ENCODE peak calls at places on chromosomes 11 and 22, in nine cellular contexts. J is H9, U is endothelial cell of umbilical vein, P is right lobe of liver, B is sigmoid colon, W is IMR-90, C is neural progenitor cell, N is Peyer's patch, F is lower lobe of right lung. D is an unnamed sample.

GRCh38 chr11:44596541-44597276 is 31.2 kb downstream of the CD82 start:
- DNase-seq in J (no peak), U (no peak), P (no peak), B (no peak), W (no peak), C (no peak), N (no peak), F (no peak), D (no peak)

GRCh38 chr11:74487875-74488274 is 5.6 kb downstream of the LIPT2 start:
- DNase-seq in J (peak), U (no peak), P (no peak), B (no peak), W (no peak), C (peak), N (no peak), F (no peak), D (no peak)

GRCh38 chr11:15119826-15120225 is 5.1 kb downstream of the INSC start:
- DNase-seq in J (no peak), U (no peak), P (no peak), B (no peak), W (no peak), C (no peak), N (no peak), F (no peak), D (no peak)

GRCh38 chr22:49965291-49966040 is 4.9 kb downstream of the PIM3 start:
- DNase-seq in J (peak), U (no peak), P (peak), B (peak), W (no peak), C (peak), N (peak), F (peak), D (peak)

GRCh38 chr22:29310863-29311339 is 4.5 kb downstream of the GAS2L1 start:
- DNase-seq in J (peak), U (peak), P (peak), B (peak), W (peak), C (peak), N (peak), F (peak), D (peak)

GRCh38 chr11:48003926-48004325 is 23.6 kb downstream of the PTPRJ start:
- DNase-seq in J (no peak), U (no peak), P (no peak), B (no peak), W (no peak), C (no peak), N (no peak), F (no peak), D (no peak)

GRCh38 chr22:30182365-30182764 is 64.2 kb downstream of the LIF start:
- DNase-seq in J (no peak), U (peak), P (no peak), B (no peak), W (peak), C (no peak), N (no peak), F (no peak), D (no peak)

GRCh38 chr22:23744485-23744884 is 6.4 kb downstream of the ZNF70 start:
- DNase-seq in J (no peak), U (no peak), P (no peak), B (no peak), W (no peak), C (no peak), N (no peak), F (no peak), D (no peak)

GRCh38 chr22:45537734-45538181 is 35.1 kb downstream of the FBLN1 start:
- DNase-seq in J (no peak), U (no peak), P (no peak), B (peak), W (peak), C (no peak), N (no peak), F (no peak), D (no peak)

GRCh38 chr11:107198490-107199007 is 180.3 kb upstream of the GUCY1A2 start:
- DNase-seq in J (no peak), U (no peak), P (no peak), B (no peak), W (no peak), C (no peak), N (no peak), F (no peak), D (no peak)

GRCh38 chr22:48825802-48826520 is 1001.7 kb downstream of the BRD1 start:
- DNase-seq in J (no peak), U (no peak), P (no peak), B (no peak), W (no peak), C (no peak), N (peak), F (no peak), D (peak)

GRCh38 chr11:111735262-111736116 is 30.7 kb downstream of the PPP2R1B start:
- DNase-seq in J (no peak), U (peak), P (peak), B (peak), W (peak), C (no peak), N (no peak), F (no peak), D (no peak)

GRCh38 chr11:64266339-64266738 is 15.0 kb downstream of the PLCB3 start:
- DNase-seq in J (no peak), U (no peak), P (no peak), B (no peak), W (no peak), C (no peak), N (no peak), F (no peak), D (no peak)

GRCh38 chr11:45577755-45578154 is 87.7 kb downstream of the CHST1 start:
- DNase-seq in J (no peak), U (no peak), P (no peak), B (no peak), W (no peak), C (peak), N (no peak), F (no peak), D (peak)

GRCh38 chr11:101126551-101127347 is 2.9 kb downstream of the PGR start:
- DNase-seq in J (peak), U (peak), P (peak), B (no peak), W (no peak), C (peak), N (no peak), F (no peak), D (no peak)

DNA sequence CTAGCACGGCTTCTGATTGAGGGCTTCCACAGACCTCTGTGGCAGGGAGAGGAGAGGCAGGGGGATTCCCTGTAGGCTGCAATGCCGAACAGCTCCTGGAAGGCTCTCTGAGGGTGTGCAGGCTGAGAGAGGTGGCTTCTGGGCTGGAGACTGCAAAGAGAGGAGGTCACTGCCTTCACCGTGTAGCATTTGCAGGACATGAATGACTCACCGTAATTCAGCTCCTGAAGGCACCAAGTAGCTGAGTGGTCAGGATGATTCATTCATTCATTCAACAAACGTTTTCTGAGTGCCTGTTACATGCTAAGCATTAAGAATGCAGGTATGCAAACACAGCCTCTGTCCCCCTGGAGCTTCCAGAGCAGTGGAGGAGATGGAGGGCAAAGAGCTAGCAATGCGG is 18.0 kb upstream of the EIF3D start:
- DNase-seq in J (no peak), U (peak), P (no peak), B (no peak), W (peak), C (no peak), N (no peak), F (no peak), D (peak)
- TF ChIP-seq CTCF in J (no peak), U (no peak), P (no peak), B (no peak), W (no peak), C (no peak), N (no peak), F (no peak), D (no peak)

DNA sequence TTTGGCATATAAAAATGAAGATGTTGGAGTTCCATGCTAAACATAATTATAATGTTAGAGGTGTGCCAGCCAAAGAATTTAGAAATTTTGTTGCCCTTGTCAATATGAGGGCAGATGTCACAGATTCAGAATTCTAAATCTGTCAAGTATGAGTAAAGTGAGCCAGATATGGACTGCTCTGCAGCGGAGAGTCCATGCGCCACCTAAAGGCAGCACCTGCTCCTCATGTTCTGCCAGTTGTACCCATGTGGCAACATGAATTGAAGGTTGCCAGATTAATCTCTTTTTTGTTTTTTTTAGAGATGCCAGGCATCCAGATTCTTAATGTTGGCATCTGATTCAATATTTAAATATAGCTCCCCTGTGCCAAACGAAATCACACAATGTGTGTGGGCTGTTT is 678.6 kb upstream of the ANO5 start:
- DNase-seq in J (peak), U (no peak), P (peak), B (no peak), W (no peak), C (peak), N (no peak), F (no peak), D (no peak)
- TF ChIP-seq CTCF in J (peak), U (no peak), P (no peak), B (no peak), W (no peak), C (peak), N (peak), F (no peak), D (peak)

GRCh38 chr11:59756496-59756840 is 1.3 kb downstream of the STX3 start:
- DNase-seq in J (no peak), U (peak), P (no peak), B (no peak), W (no peak), C (no peak), N (no peak), F (no peak), D (no peak)

GRCh38 chr11:59754494-59754858 is 700 bp upstream of the STX3 start:
- DNase-seq in J (no peak), U (no peak), P (no peak), B (no peak), W (peak), C (peak), N (peak), F (peak), D (no peak)

GRCh38 chr11:59756845-59757244 is 1.7 kb downstream of the STX3 start:
- DNase-seq in J (peak), U (no peak), P (no peak), B (peak), W (peak), C (no peak), N (peak), F (peak), D (no peak)

GRCh38 chr11:59754859-59755700 is at the start of gene STX3:
- DNase-seq in J (peak), U (peak), P (peak), B (peak), W (peak), C (peak), N (peak), F (peak), D (peak)

DNA sequence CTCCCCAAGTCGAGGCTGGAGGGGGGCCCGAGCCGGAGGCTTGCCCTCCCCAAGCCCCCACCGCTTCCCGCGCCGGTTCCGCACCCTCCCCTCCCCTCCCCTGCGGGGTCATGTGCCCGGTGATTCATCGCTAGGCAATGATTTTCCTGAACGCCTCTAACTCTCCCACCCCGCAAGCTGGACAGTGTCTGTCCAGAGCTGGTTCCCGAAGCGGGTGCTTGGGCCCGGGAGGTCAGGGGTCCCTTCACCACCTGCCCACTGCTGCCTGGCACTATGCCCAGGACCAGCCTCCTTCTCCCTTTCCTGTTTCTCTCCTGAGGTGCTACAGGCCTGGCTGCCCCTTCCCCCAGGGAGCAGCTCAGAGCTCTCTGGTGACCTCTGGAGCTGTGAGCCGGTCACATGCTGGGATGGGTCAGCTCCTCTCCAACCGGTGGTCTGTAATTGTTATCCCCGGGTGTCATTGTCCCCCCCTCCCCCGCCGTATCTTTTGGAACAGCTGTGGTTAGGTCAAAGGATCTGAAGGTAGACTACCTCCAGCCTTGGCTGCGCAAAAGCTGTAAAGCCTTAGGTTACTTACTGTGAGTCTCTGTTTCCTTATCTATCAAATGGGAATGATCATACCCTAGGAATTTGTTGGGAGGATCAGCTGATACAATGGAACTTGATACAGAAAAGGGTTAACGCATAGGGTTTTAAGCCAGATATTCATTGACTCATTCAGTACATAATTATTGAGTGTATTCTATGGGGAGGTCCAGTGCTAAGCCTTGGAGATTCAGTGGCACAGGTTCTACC is 722 bp downstream of the STX3 start:
- DNase-seq in J (peak), U (peak), P (peak), B (peak), W (peak), C (peak), N (peak), F (peak), D (no peak)
- TF ChIP-seq CTCF in J (peak), U (no peak), P (no peak), B (no peak), W (no peak), C (no peak), N (no peak), F (no peak), D (no peak)

GRCh38 chr11:105665281-105665680 is 55.4 kb downstream of the GRIA4 start:
- DNase-seq in J (no peak), U (no peak), P (no peak), B (no peak), W (no peak), C (no peak), N (no peak), F (no peak), D (no peak)

GRCh38 chr11:105673089-105673488 is 63.2 kb downstream of the GRIA4 start:
- DNase-seq in J (peak), U (peak), P (no peak), B (no peak), W (peak), C (peak), N (no peak), F (no peak), D (no peak)

GRCh38 chr11:105667441-105667840 is 57.6 kb downstream of the GRIA4 start:
- DNase-seq in J (no peak), U (no peak), P (no peak), B (no peak), W (no peak), C (no peak), N (no peak), F (no peak), D (no peak)

GRCh38 chr11:105670811-105671210 is 60.9 kb downstream of the GRIA4 start:
- DNase-seq in J (no peak), U (no peak), P (no peak), B (no peak), W (peak), C (no peak), N (no peak), F (no peak), D (no peak)
- TF ChIP-seq CTCF in J (no peak), U (no peak), P (no peak), B (no peak), W (no peak), C (no peak), N (no peak), F (no peak), D (no peak)

DNA sequence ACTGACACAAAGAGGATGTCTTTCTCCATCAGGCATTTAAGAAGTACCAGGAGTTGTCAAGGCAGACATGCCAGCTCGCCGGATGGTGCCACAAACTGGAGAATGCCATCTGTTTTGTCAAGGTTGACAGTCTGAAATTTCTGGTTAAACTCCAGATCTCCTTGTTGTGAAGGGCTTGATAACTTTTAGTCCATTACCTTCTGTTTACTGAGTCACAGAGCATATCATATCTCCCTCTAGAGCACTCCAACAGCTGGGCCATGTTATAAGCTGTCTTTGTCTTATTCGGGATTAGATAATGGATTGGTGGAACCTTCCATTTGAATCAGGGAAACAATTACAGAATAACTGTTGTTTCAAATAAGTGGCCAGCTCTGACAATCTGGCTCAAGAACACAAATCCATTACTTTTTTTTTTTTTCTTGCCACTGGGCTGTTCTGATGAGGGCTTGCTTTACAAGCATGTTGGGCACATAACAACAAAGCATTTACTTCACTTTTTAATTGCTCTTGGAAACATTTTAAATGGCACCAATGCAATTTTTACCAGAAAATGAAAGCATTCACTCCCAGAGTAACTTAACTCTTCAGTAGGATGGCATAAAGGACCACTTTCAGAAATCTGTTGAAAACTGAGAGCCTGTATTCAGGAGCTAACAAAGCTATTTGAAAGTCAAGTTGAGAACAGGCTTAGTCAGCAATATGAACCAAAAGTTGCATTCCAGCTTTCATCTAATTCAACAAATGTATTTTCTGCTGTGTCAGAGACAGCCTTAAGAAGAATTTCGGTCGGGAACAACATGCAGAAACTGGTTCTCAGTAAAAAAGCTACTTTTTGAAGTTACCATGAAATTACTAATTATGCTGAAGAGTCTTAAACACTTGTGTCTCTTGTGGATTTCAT is 227.6 kb upstream of the PITPNB start:
- DNase-seq in J (no peak), U (no peak), P (no peak), B (no peak), W (no peak), C (no peak), N (no peak), F (no peak), D (no peak)
- TF ChIP-seq CTCF in J (no peak), U (no peak), P (no peak), B (no peak), W (no peak), C (no peak), N (no peak), F (no peak), D (no peak)

GRCh38 chr22:46674367-46674781 is 54.2 kb downstream of the GRAMD4 start:
- DNase-seq in J (no peak), U (peak), P (no peak), B (peak), W (no peak), C (no peak), N (no peak), F (peak), D (no peak)
- TF ChIP-seq CTCF in J (no peak), U (no peak), P (no peak), B (no peak), W (no peak), C (no peak), N (no peak), F (no peak), D (no peak)

GRCh38 chr11:121552160-121552559 is 99.4 kb upstream of the SORL1-AS1 start:
- DNase-seq in J (no peak), U (no peak), P (no peak), B (no peak), W (no peak), C (no peak), N (no peak), F (no peak), D (no peak)

GRCh38 chr11:121553367-121553766 is 100.6 kb upstream of the SORL1-AS1 start:
- DNase-seq in J (no peak), U (no peak), P (no peak), B (no peak), W (no peak), C (no peak), N (no peak), F (no peak), D (no peak)

GRCh38 chr11:121551463-121551862 is 98.7 kb upstream of the SORL1-AS1 start:
- DNase-seq in J (no peak), U (no peak), P (no peak), B (no peak), W (no peak), C (no peak), N (no peak), F (no peak), D (no peak)

GRCh38 chr11:121547574-121547973 is 94.8 kb upstream of the SORL1-AS1 start:
- DNase-seq in J (no peak), U (no peak), P (no peak), B (no peak), W (no peak), C (no peak), N (no peak), F (no peak), D (no peak)

GRCh38 chr11:121550247-121551132 is 97.7 kb upstream of the SORL1-AS1 start:
- DNase-seq in J (no peak), U (no peak), P (no peak), B (no peak), W (peak), C (no peak), N (no peak), F (no peak), D (no peak)
- TF ChIP-seq CTCF in J (no peak), U (no peak), P (no peak), B (no peak), W (no peak), C (no peak), N (no peak), F (no peak), D (no peak)